ENCODE peak calls at places on chromosomes 11 and 22, in six cellular contexts. H, V, D, B, S and W are unnamed samples.

GRCh38 chr22:26322179-26322905 is 106.7 kb upstream of the ASPHD2 start:
- DNase-seq in H (no peak), B (no peak), D (peak), V (no peak), S (no peak), W (no peak)

GRCh38 chr11:629237-629583 is 2.2 kb upstream of the SCT start:
- DNase-seq in B (no peak), H (no peak), V (no peak), D (no peak), S (no peak), W (peak)

GRCh38 chr11:116243975-116244374 is 528.8 kb downstream of the BUD13 start:
- DNase-seq in D (no peak), B (no peak), S (no peak), H (no peak), V (no peak), W (no peak)

GRCh38 chr22:26086359-26086758 is 82.9 kb upstream of the SEZ6L start:
- DNase-seq in V (no peak), B (no peak), H (no peak), S (no peak), D (no peak), W (peak)

GRCh38 chr22:21571679-21572078 is 4.2 kb downstream of the UBE2L3 start:
- DNase-seq in S (no peak), B (no peak), D (no peak), H (no peak), V (no peak), W (no peak)

GRCh38 chr11:125464266-125464662 is 31.8 kb downstream of the FEZ1 start:
- DNase-seq in B (no peak), S (no peak), H (no peak), V (no peak), D (peak), W (peak)

GRCh38 chr22:40764743-40765441 is 54.3 kb downstream of the SLC25A17 start:
- DNase-seq in D (no peak), H (no peak), B (no peak), V (no peak), S (no peak), W (no peak)

GRCh38 chr22:40966683-40967082 is 15.5 kb downstream of the RBX1 start:
- DNase-seq in V (no peak), H (peak), D (no peak), B (no peak), S (no peak), W (no peak)

GRCh38 chr11:72712168-72712721 is 38.0 kb upstream of the PDE2A start:
- DNase-seq in V (no peak), S (no peak), H (peak), B (no peak), D (no peak), W (no peak)

GRCh38 chr11:71116435-71117040 is 135.8 kb downstream of the SHANK2 start:
- DNase-seq in V (no peak), D (no peak), B (no peak), H (no peak), S (no peak), W (no peak)

GRCh38 chr22:27100789-27101188 is 443.4 kb downstream of the MIAT start:
- DNase-seq in B (no peak), S (no peak), H (no peak), V (no peak), D (peak), W (no peak)

GRCh38 chr11:75388386-75389275 is 10.7 kb upstream of the RPS3 start:
- DNase-seq in B (peak), S (peak), H (peak), V (peak), D (peak), W (peak)

GRCh38 chr22:18987765-18988164 is 51.7 kb upstream of the PRODH start:
- DNase-seq in H (no peak), D (no peak), S (peak), V (no peak), B (no peak), W (no peak)

GRCh38 chr22:38881464-38881871 is 9.5 kb upstream of the CBX6 start:
- DNase-seq in B (no peak), D (peak), V (no peak), S (no peak), H (peak), W (peak)

GRCh38 chr11:34317666-34318065 is 40.1 kb downstream of the ABTB2 start:
- DNase-seq in B (no peak), H (no peak), D (no peak), V (no peak), S (no peak), W (no peak)

GRCh38 chr22:42321908-42322561 is 51.6 kb upstream of the TCF20 start:
- DNase-seq in H (no peak), D (no peak), S (no peak), B (no peak), V (no peak), W (no peak)

GRCh38 chr11:110856340-110856739 is 144.1 kb upstream of the ARHGAP20 start:
- DNase-seq in H (no peak), D (no peak), S (no peak), B (no peak), V (no peak), W (no peak)

GRCh38 chr11:14973621-14974020 is 1.5 kb upstream of the CALCA start:
- DNase-seq in H (no peak), D (peak), S (peak), B (no peak), V (peak), W (no peak)

GRCh38 chr22:19478466-19479357 is at the start of gene UFD1:
- DNase-seq in V (peak), H (no peak), D (peak), B (peak), S (peak), W (peak)

GRCh38 chr11:108324587-108324986 is 101.7 kb downstream of the ATM start:
- DNase-seq in B (no peak), D (peak), S (no peak), V (no peak), H (no peak), W (peak)

GRCh38 chr11:64649304-64649703 is 58.3 kb downstream of the SLC22A12 start:
- DNase-seq in H (no peak), V (no peak), S (no peak), B (no peak), D (no peak), W (peak)

GRCh38 chr22:39907035-39907434 is 6.2 kb downstream of the GRAP2 start:
- DNase-seq in B (no peak), V (no peak), H (no peak), S (no peak), D (no peak), W (no peak)

GRCh38 chr22:25447067-25447688 is 117.3 kb upstream of the GRK3 start:
- DNase-seq in D (no peak), B (no peak), S (no peak), V (no peak), H (no peak), W (peak)

GRCh38 chr11:94024547-94024946 is 3.4 kb downstream of the HEPHL1 start:
- DNase-seq in H (no peak), V (no peak), D (no peak), B (no peak), S (no peak), W (no peak)